ENCODE peak calls at places on chromosomes 12 and 14, in six cellular contexts. J is stimulated activated CD4-positive, alpha-beta T cell treated with anti-CD3 and anti-CD28 coated beads, Interleukin-1b, Interleukin-23, amount 100 ng/mL, for 1 hour; A is kidney epithelial cell; F is WTC11; E is testis; T is CD8-positive, alpha-beta memory T cell. R is an unnamed sample.
A peak's percentile ranks its signal among the peaks of the same experiment; 100 is the strongest.

GRCh38 chr12:78194448-78194847 is 363.8 kb downstream of the NAV3 start:
- DNase-seq in J (no peak), T (no peak), A (peak; percentile 23), E (no peak), F (no peak), R (no peak)

GRCh38 chr14:94816113-94816512 is 46.2 kb upstream of the GSC start:
- DNase-seq in J (no peak), E (no peak), T (no peak), A (no peak), F (no peak), R (no peak)

GRCh38 chr12:29159690-29160089 is 10.6 kb downstream of the FAR2 start:
- DNase-seq in J (no peak), A (no peak), F (no peak), E (no peak), T (no peak), R (no peak)

GRCh38 chr12:92927436-92928116 is 1.5 kb downstream of the EEA1 start:
- DNase-seq in T (no peak), A (peak; percentile 50), J (no peak), F (no peak), E (no peak), R (peak; percentile 42)

GRCh38 chr12:47944685-47945340 is 18.6 kb upstream of the TMEM106C start:
- DNase-seq in A (no peak), T (no peak), J (no peak), F (no peak), E (no peak), R (no peak)

GRCh38 chr14:50947446-50947845 is 3.2 kb upstream of the PYGL start:
- DNase-seq in F (no peak), J (no peak), E (no peak), A (no peak), T (no peak), R (no peak)

GRCh38 chr12:12017135-12017581 is 53.6 kb upstream of the BCL2L14 start:
- DNase-seq in A (no peak), J (no peak), E (no peak), T (no peak), F (no peak), R (no peak)

GRCh38 chr12:51864701-51865469 is 16.4 kb upstream of the FIGNL2 start:
- DNase-seq in F (no peak), E (no peak), J (no peak), T (no peak), A (no peak), R (no peak)

GRCh38 chr14:80941241-80942157 is at the start of gene CEP128:
- DNase-seq in F (peak; percentile 97), T (peak; percentile 73), J (peak; percentile 66), A (peak; percentile 97), E (peak; percentile 98), R (peak; percentile 82)

GRCh38 chr14:22296088-22296487 is 292.9 kb downstream of the DAD1 start:
- DNase-seq in J (no peak), F (no peak), T (no peak), A (no peak), E (no peak), R (no peak)

GRCh38 chr14:104387385-104388010 is 192.1 kb upstream of the C14orf180 start:
- DNase-seq in J (no peak), E (peak; percentile 12), A (no peak), T (no peak), F (peak; percentile 10), R (no peak)